ENCODE peak calls at places on chromosomes 1 and 21, in seven cellular contexts. One of them, this sample, is unnamed.

GRCh38 chr1:101107496-101108115 is 82.0 kb upstream of the DPH5 start:
- DNase-seq in pancreas: no peak
- DNase-seq in hepatocyte: no peak
- DNase-seq in PC-9: no peak
- DNase-seq in foreskin fibroblast: no peak
- DNase-seq in endothelial cell: no peak
- DNase-seq in neural progenitor cell: no peak
- DNase-seq in this sample: no peak

GRCh38 chr1:29975036-29975694 is 738.8 kb downstream of the PTPRU start:
- DNase-seq in endothelial cell: peak; percentile 46
- DNase-seq in hepatocyte: peak; percentile 59
- DNase-seq in pancreas: no peak
- DNase-seq in foreskin fibroblast: peak; percentile 7
- DNase-seq in neural progenitor cell: peak; percentile 76
- DNase-seq in PC-9: no peak
- DNase-seq in this sample: no peak

GRCh38 chr1:30263888-30264671 is 459.3 kb downstream of the MATN1 start:
- DNase-seq in endothelial cell: no peak
- DNase-seq in foreskin fibroblast: no peak
- DNase-seq in neural progenitor cell: no peak
- DNase-seq in hepatocyte: no peak
- DNase-seq in PC-9: no peak
- DNase-seq in pancreas: no peak
- DNase-seq in this sample: no peak

GRCh38 chr21:25639922-25640670 is 1.0 kb downstream of the JAM2 start:
- DNase-seq in foreskin fibroblast: no peak
- DNase-seq in PC-9: no peak
- DNase-seq in neural progenitor cell: peak; percentile 59
- DNase-seq in pancreas: no peak
- DNase-seq in hepatocyte: peak; percentile 22
- DNase-seq in endothelial cell: peak; percentile 39
- DNase-seq in this sample: peak; percentile 50

GRCh38 chr1:198158766-198159589 is 2.2 kb downstream of the NEK7 start:
- DNase-seq in hepatocyte: peak; percentile 95
- DNase-seq in foreskin fibroblast: peak; percentile 86
- DNase-seq in neural progenitor cell: peak; percentile 96
- DNase-seq in pancreas: peak; percentile 82
- DNase-seq in PC-9: peak; percentile 79
- DNase-seq in endothelial cell: peak; percentile 87
- DNase-seq in this sample: peak; percentile 85

GRCh38 chr1:59183918-59184317 is 113.0 kb upstream of the FGGY start:
- DNase-seq in PC-9: no peak
- DNase-seq in endothelial cell: no peak
- DNase-seq in foreskin fibroblast: no peak
- DNase-seq in hepatocyte: no peak
- DNase-seq in neural progenitor cell: no peak
- DNase-seq in pancreas: no peak
- DNase-seq in this sample: no peak

GRCh38 chr1:204418174-204419063 is 6.8 kb upstream of the PPP1R15B start:
- DNase-seq in PC-9: peak; percentile 67
- DNase-seq in hepatocyte: no peak
- DNase-seq in pancreas: no peak
- DNase-seq in neural progenitor cell: no peak
- DNase-seq in foreskin fibroblast: peak; percentile 41
- DNase-seq in endothelial cell: no peak
- DNase-seq in this sample: peak; percentile 56

GRCh38 chr1:59691261-59691660 is 123.5 kb upstream of the HOOK1 start:
- DNase-seq in endothelial cell: no peak
- DNase-seq in PC-9: no peak
- DNase-seq in hepatocyte: no peak
- DNase-seq in pancreas: no peak
- DNase-seq in neural progenitor cell: peak; percentile 33
- DNase-seq in foreskin fibroblast: no peak
- DNase-seq in this sample: no peak

GRCh38 chr1:229225331-229225782 is 45.6 kb upstream of the RAB4A start:
- DNase-seq in foreskin fibroblast: no peak
- DNase-seq in hepatocyte: peak; percentile 70
- DNase-seq in neural progenitor cell: no peak
- DNase-seq in PC-9: no peak
- DNase-seq in endothelial cell: no peak
- DNase-seq in pancreas: no peak
- DNase-seq in this sample: no peak

GRCh38 chr1:154199563-154199879 is 6.6 kb downstream of the CFAP141 start:
- DNase-seq in endothelial cell: no peak
- DNase-seq in PC-9: no peak
- DNase-seq in pancreas: no peak
- DNase-seq in hepatocyte: peak; percentile 41
- DNase-seq in neural progenitor cell: no peak
- DNase-seq in foreskin fibroblast: no peak
- DNase-seq in this sample: no peak

GRCh38 chr1:226708967-226709396 is 30.1 kb downstream of the ITPKB start:
- DNase-seq in endothelial cell: no peak
- DNase-seq in hepatocyte: no peak
- DNase-seq in pancreas: no peak
- DNase-seq in PC-9: no peak
- DNase-seq in foreskin fibroblast: no peak
- DNase-seq in neural progenitor cell: no peak
- DNase-seq in this sample: no peak

GRCh38 chr1:248918126-248918525 is 12.1 kb downstream of the PGBD2 start:
- DNase-seq in foreskin fibroblast: no peak
- DNase-seq in hepatocyte: no peak
- DNase-seq in neural progenitor cell: no peak
- DNase-seq in endothelial cell: no peak
- DNase-seq in PC-9: no peak
- DNase-seq in pancreas: no peak
- DNase-seq in this sample: no peak

GRCh38 chr1:208172389-208173140 is 71.6 kb downstream of the PLXNA2 start:
- DNase-seq in endothelial cell: no peak
- DNase-seq in PC-9: no peak
- DNase-seq in foreskin fibroblast: no peak
- DNase-seq in pancreas: no peak
- DNase-seq in hepatocyte: no peak
- DNase-seq in neural progenitor cell: no peak
- DNase-seq in this sample: no peak

GRCh38 chr1:15808955-15809354 is 1.5 kb upstream of the UQCRHL start:
- DNase-seq in pancreas: no peak
- DNase-seq in endothelial cell: no peak
- DNase-seq in PC-9: peak; percentile 42
- DNase-seq in hepatocyte: no peak
- DNase-seq in foreskin fibroblast: no peak
- DNase-seq in neural progenitor cell: peak; percentile 13
- DNase-seq in this sample: no peak

GRCh38 chr1:1157914-1158710 is 15.6 kb upstream of the TTLL10 start:
- DNase-seq in hepatocyte: peak; percentile 73
- DNase-seq in PC-9: peak; percentile 72
- DNase-seq in foreskin fibroblast: no peak
- DNase-seq in neural progenitor cell: peak; percentile 77
- DNase-seq in pancreas: peak; percentile 77
- DNase-seq in endothelial cell: peak; percentile 58
- DNase-seq in this sample: peak; percentile 88

GRCh38 chr1:18913065-18913502 is 10.7 kb upstream of the ALDH4A1 start:
- DNase-seq in hepatocyte: peak; percentile 82
- DNase-seq in PC-9: no peak
- DNase-seq in pancreas: peak; percentile 64
- DNase-seq in neural progenitor cell: peak; percentile 90
- DNase-seq in foreskin fibroblast: peak; percentile 81
- DNase-seq in endothelial cell: peak; percentile 93
- DNase-seq in this sample: peak; percentile 90

GRCh38 chr1:156452863-156453262 is 47.7 kb downstream of the MEF2D start:
- DNase-seq in endothelial cell: no peak
- DNase-seq in foreskin fibroblast: no peak
- DNase-seq in pancreas: no peak
- DNase-seq in PC-9: peak; percentile 9
- DNase-seq in hepatocyte: no peak
- DNase-seq in neural progenitor cell: no peak
- DNase-seq in this sample: no peak

GRCh38 chr1:44290250-44291094 is 64.6 kb downstream of the ERI3 start:
- DNase-seq in endothelial cell: no peak
- DNase-seq in PC-9: no peak
- DNase-seq in foreskin fibroblast: no peak
- DNase-seq in pancreas: no peak
- DNase-seq in hepatocyte: no peak
- DNase-seq in neural progenitor cell: no peak
- DNase-seq in this sample: no peak

GRCh38 chr1:221939598-221939997 is 197.7 kb upstream of the DUSP10 start:
- DNase-seq in endothelial cell: no peak
- DNase-seq in pancreas: no peak
- DNase-seq in neural progenitor cell: no peak
- DNase-seq in hepatocyte: no peak
- DNase-seq in PC-9: no peak
- DNase-seq in foreskin fibroblast: no peak
- DNase-seq in this sample: no peak

GRCh38 chr1:228497206-228497605 is 10.0 kb downstream of the RNF187 start:
- DNase-seq in endothelial cell: no peak
- DNase-seq in foreskin fibroblast: no peak
- DNase-seq in PC-9: no peak
- DNase-seq in neural progenitor cell: no peak
- DNase-seq in hepatocyte: no peak
- DNase-seq in pancreas: no peak
- DNase-seq in this sample: no peak

GRCh38 chr21:43271452-43272020 is 102.7 kb downstream of the CRYAA start:
- DNase-seq in PC-9: no peak
- DNase-seq in foreskin fibroblast: no peak
- DNase-seq in endothelial cell: no peak
- DNase-seq in pancreas: no peak
- DNase-seq in hepatocyte: no peak
- DNase-seq in neural progenitor cell: no peak
- DNase-seq in this sample: no peak

GRCh38 chr1:228064741-228065542 is 17.6 kb upstream of the ARF1 start:
- DNase-seq in neural progenitor cell: no peak
- DNase-seq in foreskin fibroblast: no peak
- DNase-seq in hepatocyte: no peak
- DNase-seq in PC-9: no peak
- DNase-seq in pancreas: no peak
- DNase-seq in endothelial cell: no peak
- DNase-seq in this sample: no peak

GRCh38 chr1:219120625-219121544 is 52.8 kb upstream of the LYPLAL1 start:
- DNase-seq in pancreas: no peak
- DNase-seq in foreskin fibroblast: peak; percentile 92
- DNase-seq in neural progenitor cell: no peak
- DNase-seq in hepatocyte: peak; percentile 47
- DNase-seq in endothelial cell: no peak
- DNase-seq in PC-9: no peak
- DNase-seq in this sample: no peak

DNA sequence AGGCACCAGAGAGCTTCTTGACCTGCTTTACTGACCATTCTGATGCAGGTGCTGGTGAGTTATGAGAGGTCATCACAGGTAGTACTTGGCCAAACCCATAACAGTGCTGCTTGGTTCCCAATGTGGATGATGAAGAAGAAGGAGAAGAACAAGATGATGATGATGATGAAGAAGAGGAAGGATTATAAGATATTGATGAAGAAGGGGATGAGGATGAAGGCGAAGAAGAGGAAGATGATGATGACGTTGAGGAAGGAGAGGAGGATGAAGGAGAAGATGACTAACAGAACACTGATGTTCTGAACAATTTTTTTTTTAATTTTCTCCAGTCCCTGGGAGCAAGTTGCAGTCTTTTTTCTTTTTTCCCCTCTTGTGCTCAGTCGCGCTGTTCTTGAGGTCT is 23.9 kb upstream of the SLAMF1 start:
- DNase-seq in endothelial cell: no peak
- DNase-seq in hepatocyte: no peak
- DNase-seq in pancreas: no peak
- DNase-seq in neural progenitor cell: no peak
- DNase-seq in foreskin fibroblast: no peak
- DNase-seq in PC-9: no peak
- DNase-seq in this sample: no peak
- TF ChIP-seq CTCF in endothelial cell: no peak
- TF ChIP-seq CTCF in hepatocyte: no peak
- TF ChIP-seq CTCF in pancreas: no peak
- TF ChIP-seq CTCF in neural progenitor cell: no peak
- TF ChIP-seq CTCF in foreskin fibroblast: no peak
- TF ChIP-seq CTCF in PC-9: no peak
- TF ChIP-seq CTCF in this sample: no peak

GRCh38 chr1:27368872-27369703 is 2.3 kb upstream of the MAP3K6 start:
- DNase-seq in neural progenitor cell: no peak
- DNase-seq in foreskin fibroblast: no peak
- DNase-seq in endothelial cell: no peak
- DNase-seq in PC-9: no peak
- DNase-seq in hepatocyte: no peak
- DNase-seq in pancreas: no peak
- DNase-seq in this sample: no peak
- TF ChIP-seq CTCF in neural progenitor cell: peak; percentile 33
- TF ChIP-seq CTCF in foreskin fibroblast: peak; percentile 26
- TF ChIP-seq CTCF in endothelial cell: peak; percentile 15
- TF ChIP-seq CTCF in PC-9: peak; percentile 36
- TF ChIP-seq CTCF in hepatocyte: peak; percentile 25
- TF ChIP-seq CTCF in pancreas: no peak
- TF ChIP-seq CTCF in this sample: no peak

GRCh38 chr1:39407889-39408640 is 83.4 kb upstream of the BMP8A start:
- DNase-seq in hepatocyte: peak; percentile 68
- DNase-seq in foreskin fibroblast: no peak
- DNase-seq in pancreas: peak; percentile 40
- DNase-seq in endothelial cell: no peak
- DNase-seq in neural progenitor cell: peak; percentile 52
- DNase-seq in PC-9: no peak
- DNase-seq in this sample: no peak
- TF ChIP-seq CTCF in hepatocyte: no peak
- TF ChIP-seq CTCF in foreskin fibroblast: no peak
- TF ChIP-seq CTCF in pancreas: no peak
- TF ChIP-seq CTCF in endothelial cell: no peak
- TF ChIP-seq CTCF in neural progenitor cell: peak; percentile 24
- TF ChIP-seq CTCF in PC-9: no peak
- TF ChIP-seq CTCF in this sample: no peak

DNA sequence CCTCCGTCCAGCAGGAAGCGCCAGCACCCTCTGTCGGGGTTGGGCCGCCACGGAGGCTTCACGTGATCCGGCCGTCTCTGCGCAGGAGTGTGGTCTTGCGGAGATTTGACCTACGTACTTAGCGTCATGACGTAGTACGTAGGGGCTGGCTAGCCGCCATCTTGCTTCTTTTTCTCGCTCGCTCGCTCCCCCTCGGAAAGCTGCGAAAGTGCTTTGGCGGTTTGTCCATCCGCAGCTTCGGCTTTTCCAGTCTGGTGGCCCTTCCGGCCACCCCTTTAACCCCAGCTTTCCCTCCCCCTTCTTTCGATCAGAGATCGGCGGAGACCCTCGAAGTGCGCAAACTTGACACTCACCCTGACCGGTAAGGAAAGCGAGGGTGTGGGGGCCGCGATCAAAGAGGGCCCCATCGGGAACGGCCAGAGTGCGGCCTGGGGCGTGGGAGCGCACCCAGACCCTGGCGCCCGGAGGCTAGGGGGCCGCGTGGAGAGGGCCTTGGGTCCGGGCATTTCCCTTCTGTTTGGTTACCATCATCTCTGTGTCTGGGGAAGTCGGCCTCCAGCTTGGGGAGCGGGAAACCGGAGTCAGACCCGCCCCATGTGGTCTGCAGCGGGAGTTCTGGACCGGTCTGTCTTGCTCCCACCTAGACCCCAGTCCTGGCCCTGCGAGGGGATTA is at the start of gene PRRC2C:
- DNase-seq in PC-9: peak; percentile 94
- DNase-seq in endothelial cell: peak; percentile 92
- DNase-seq in foreskin fibroblast: peak; percentile 98
- DNase-seq in neural progenitor cell: peak; percentile 98
- DNase-seq in pancreas: peak; percentile 95
- DNase-seq in hepatocyte: peak; percentile 98
- DNase-seq in this sample: peak; percentile 88
- TF ChIP-seq CTCF in PC-9: peak; percentile 74
- TF ChIP-seq CTCF in endothelial cell: peak; percentile 52
- TF ChIP-seq CTCF in foreskin fibroblast: peak; percentile 68
- TF ChIP-seq CTCF in neural progenitor cell: peak; percentile 80
- TF ChIP-seq CTCF in pancreas: peak; percentile 44
- TF ChIP-seq CTCF in hepatocyte: peak; percentile 88
- TF ChIP-seq CTCF in this sample: peak; percentile 83

This sample was measured in GM13977.